ENCODE peak calls at places on chromosomes 5 and 9, in five cellular contexts. K, W, A, T and R are unnamed samples.
A peak's percentile ranks its signal among the peaks of the same experiment; 100 is the strongest.

GRCh38 chr5:163222982-163223381 is 214.4 kb upstream of the CCNG1 start:
- DNase-seq in K (no peak), W (no peak), A (no peak), T (no peak), R (no peak)

GRCh38 chr5:123530728-123531127 is 18.8 kb downstream of the CSNK1G3 start:
- DNase-seq in K (no peak), W (no peak), A (no peak), T (no peak), R (no peak)

GRCh38 chr9:109182940-109183798 is 16.1 kb upstream of the FRRS1L start:
- DNase-seq in K (no peak), W (no peak), A (peak; percentile 29), T (peak; percentile 69), R (peak; percentile 68)

GRCh38 chr9:23820731-23821399 is 5.2 kb downstream of the ELAVL2 start:
- DNase-seq in K (no peak), W (no peak), A (peak; percentile 82), T (no peak), R (peak; percentile 23)

GRCh38 chr5:15946026-15946425 is 233.6 kb downstream of the MARCHF11 start:
- DNase-seq in K (no peak), W (no peak), A (no peak), T (no peak), R (no peak)

GRCh38 chr5:167688731-167689130 is 602.7 kb upstream of the WWC1 start:
- DNase-seq in K (no peak), W (no peak), A (no peak), T (no peak), R (no peak)

GRCh38 chr9:2800385-2801179 is 43.3 kb downstream of the PUM3 start:
- DNase-seq in K (no peak), W (no peak), A (no peak), T (no peak), R (no peak)

GRCh38 chr9:16103613-16104012 is 550.8 kb downstream of the CCDC171 start:
- DNase-seq in K (no peak), W (no peak), A (no peak), T (no peak), R (no peak)

GRCh38 chr9:124481115-124481514 is 26.1 kb downstream of the NR5A1 start:
- DNase-seq in K (no peak), W (no peak), A (no peak), T (no peak), R (no peak)

GRCh38 chr5:13985736-13986418 is 41.4 kb upstream of the DNAH5 start:
- DNase-seq in K (no peak), W (no peak), A (no peak), T (no peak), R (no peak)

GRCh38 chr5:142720561-142721275 is 34.8 kb upstream of the FGF1 start:
- DNase-seq in K (no peak), W (no peak), A (peak; percentile 67), T (no peak), R (peak; percentile 36)

GRCh38 chr5:24714757-24715156 is 70.0 kb upstream of the CDH10 start:
- DNase-seq in K (no peak), W (no peak), A (no peak), T (no peak), R (peak; percentile 26)

GRCh38 chr9:69894720-69895119 is 74.1 kb downstream of the CFAP95 start:
- DNase-seq in K (no peak), W (no peak), A (no peak), T (no peak), R (no peak)

GRCh38 chr9:113241161-113241560 is 19.8 kb downstream of the SLC31A1 start:
- DNase-seq in K (no peak), W (no peak), A (no peak), T (no peak), R (no peak)

GRCh38 chr9:3398232-3398648 is 127.6 kb downstream of the RFX3 start:
- DNase-seq in K (no peak), W (no peak), A (no peak), T (no peak), R (no peak)

GRCh38 chr5:173686950-173687349 is 70.5 kb upstream of the BOD1 start:
- DNase-seq in K (no peak), W (no peak), A (no peak), T (no peak), R (no peak)

GRCh38 chr5:122126711-122127385 is 2.5 kb upstream of the ZNF474 start:
- DNase-seq in K (no peak), W (no peak), A (no peak), T (no peak), R (no peak)

GRCh38 chr9:136693490-136694162 is 6.4 kb upstream of the AGPAT2 start:
- DNase-seq in K (no peak), W (no peak), A (peak; percentile 60), T (peak; percentile 98), R (no peak)

GRCh38 chr9:109254317-109254716 is 66.5 kb downstream of the EPB41L4B start:
- DNase-seq in K (no peak), W (no peak), A (no peak), T (no peak), R (no peak)

GRCh38 chr5:131640043-131640856 is 5.2 kb upstream of the RAPGEF6 start:
- DNase-seq in K (peak; percentile 6), W (no peak), A (no peak), T (no peak), R (no peak)

GRCh38 chr5:90438100-90438499 is 28.5 kb upstream of the CETN3 start:
- DNase-seq in K (no peak), W (no peak), A (no peak), T (no peak), R (no peak)

GRCh38 chr5:135208555-135209494 is 174.8 kb upstream of the PITX1 start:
- DNase-seq in K (no peak), W (no peak), A (no peak), T (no peak), R (no peak)

GRCh38 chr5:122906768-122907167 is 61.4 kb downstream of the SNX24 start:
- DNase-seq in K (no peak), W (no peak), A (no peak), T (no peak), R (no peak)

GRCh38 chr9:5869315-5870019 is 21.2 kb upstream of the MLANA start:
- DNase-seq in K (no peak), W (no peak), A (no peak), T (peak; percentile 34), R (no peak)